ENCODE peak calls at places on chromosome 15, in four cellular contexts. H is psoas muscle, J is fibroblast of pulmonary artery, Y is OCI-LY7. K is an unnamed sample.

GRCh38 chr15:101103589-101103988 is 148.3 kb downstream of the CHSY1 start:
- DNase-seq in H (peak), Y (no peak), J (no peak), K (peak)

GRCh38 chr15:84894743-84895425 is 10.4 kb downstream of the SLC28A1 start:
- DNase-seq in H (no peak), Y (no peak), J (no peak), K (peak)

GRCh38 chr15:43941555-43941954 is 114.8 kb downstream of the WDR76 start:
- DNase-seq in H (no peak), Y (no peak), J (no peak), K (no peak)

GRCh38 chr15:62298811-62299210 is 133.7 kb upstream of the C2CD4B start:
- DNase-seq in H (no peak), J (no peak), Y (no peak), K (no peak)

GRCh38 chr15:67256051-67256450 is 1.5 kb downstream of the IQCH start:
- DNase-seq in Y (no peak), J (no peak), H (no peak), K (no peak)

GRCh38 chr15:100106732-100107131 is 235.0 kb downstream of the ADAMTS17 start:
- DNase-seq in Y (no peak), J (peak), H (no peak), K (no peak)

GRCh38 chr15:44029003-44029402 is 166.1 kb downstream of the FRMD5 start:
- DNase-seq in H (no peak), J (peak), Y (no peak), K (no peak)

GRCh38 chr15:78194568-78194925 is 39.8 kb downstream of the ACSBG1 start:
- DNase-seq in H (no peak), Y (no peak), J (no peak), K (peak)

GRCh38 chr15:62465173-62465572 is 300.1 kb upstream of the C2CD4B start:
- DNase-seq in H (no peak), Y (no peak), J (no peak), K (no peak)

GRCh38 chr15:63369296-63369695 is 12.3 kb downstream of the CA12 start:
- DNase-seq in Y (peak), H (no peak), J (no peak), K (no peak)

GRCh38 chr15:82263350-82263749 is 732 bp downstream of the SAXO2 start:
- DNase-seq in Y (no peak), H (no peak), J (no peak), K (no peak)

GRCh38 chr15:65914371-65914770 is 45.1 kb downstream of the RAB11A start:
- DNase-seq in H (no peak), J (no peak), Y (no peak), K (no peak)

GRCh38 chr15:40150163-40150925 is 10.5 kb upstream of the BUB1B start:
- DNase-seq in Y (no peak), H (peak), J (peak), K (no peak)

GRCh38 chr15:65939901-65940617 is 70.8 kb downstream of the RAB11A start:
- DNase-seq in J (peak), Y (no peak), H (no peak), K (peak)

GRCh38 chr15:63354771-63355650 is 26.6 kb downstream of the CA12 start:
- DNase-seq in J (no peak), H (no peak), Y (no peak), K (no peak)

GRCh38 chr15:40045572-40046217 is 6.7 kb upstream of the SRP14 start:
- DNase-seq in J (no peak), H (no peak), Y (no peak), K (no peak)

GRCh38 chr15:72174551-72175165 is 22.9 kb downstream of the GRAMD2A start:
- DNase-seq in Y (no peak), H (no peak), J (no peak), K (peak)

GRCh38 chr15:29114277-29115092 is 155.1 kb downstream of the NSMCE3 start:
- DNase-seq in Y (no peak), H (no peak), J (no peak), K (no peak)

GRCh38 chr15:29821416-29822099 is 710 bp downstream of the TJP1 start:
- DNase-seq in J (peak), Y (no peak), H (peak), K (peak)

GRCh38 chr15:44720460-44721185 is 9.3 kb downstream of the B2M start:
- DNase-seq in H (no peak), J (no peak), Y (no peak), K (peak)

GRCh38 chr15:50231761-50232160 is 33.8 kb downstream of the HDC start:
- DNase-seq in H (no peak), Y (no peak), J (no peak), K (no peak)

GRCh38 chr15:92495468-92495867 is 101.8 kb downstream of the ST8SIA2 start:
- DNase-seq in J (no peak), H (no peak), Y (no peak), K (no peak)

GRCh38 chr15:68426149-68426548 is 5.8 kb downstream of the ITGA11 start:
- DNase-seq in J (no peak), Y (no peak), H (no peak), K (no peak)

GRCh38 chr15:101679861-101680260 is 27.7 kb upstream of the TM2D3 start:
- DNase-seq in Y (no peak), J (no peak), H (no peak), K (no peak)

GRCh38 chr15:95150466-95150865 is 919.1 kb downstream of the MCTP2 start:
- DNase-seq in J (no peak), H (no peak), Y (no peak), K (no peak)

GRCh38 chr15:36161781-36162212 is 417.6 kb upstream of the CDIN1 start:
- DNase-seq in Y (no peak), J (peak), H (peak), K (no peak)

GRCh38 chr15:91974321-91974720 is 120.8 kb downstream of the SLCO3A1 start:
- DNase-seq in J (no peak), H (no peak), Y (no peak), K (no peak)

GRCh38 chr15:99722406-99722805 is 10.8 kb downstream of the LYSMD4 start:
- DNase-seq in H (no peak), J (no peak), Y (no peak), K (no peak)

DNA sequence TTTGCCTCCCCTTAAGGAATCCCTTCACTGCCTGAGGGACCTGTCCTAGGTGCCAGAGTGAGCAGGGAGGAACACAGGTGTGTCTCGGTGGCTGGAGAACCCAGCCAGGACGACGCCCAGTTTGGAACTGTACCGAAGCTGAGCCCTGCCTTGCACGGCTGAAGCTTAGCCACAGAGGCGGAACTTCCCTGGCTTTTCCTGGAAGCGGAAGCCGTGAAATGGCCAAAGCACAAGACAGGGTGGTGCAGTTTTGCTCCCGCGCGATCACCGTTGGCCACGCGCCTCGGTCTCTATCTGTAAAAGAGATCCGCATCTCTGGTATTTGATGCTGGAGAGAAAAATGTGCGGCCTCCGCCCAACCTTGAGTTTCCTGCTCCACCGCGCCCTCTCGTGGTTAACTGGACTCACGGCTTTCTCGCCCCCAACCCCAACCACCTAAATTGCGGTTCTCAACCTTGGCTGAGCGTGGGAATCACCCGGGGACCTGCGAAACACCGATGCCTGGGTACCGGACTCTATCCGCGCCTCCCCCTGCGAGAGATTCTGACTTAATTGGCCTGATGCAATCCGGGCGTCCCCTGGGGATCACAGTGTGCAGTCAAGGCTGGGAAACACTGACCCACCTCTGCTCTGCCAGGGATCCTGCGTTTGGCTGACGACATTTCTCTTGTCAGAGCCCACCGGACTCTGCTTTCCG is 70.7 kb upstream of the ABHD2 start:
- DNase-seq in Y (peak), J (peak), H (peak), K (peak)
- TF ChIP-seq CTCF in Y (peak), J (peak), H (peak), K (peak)

DNA sequence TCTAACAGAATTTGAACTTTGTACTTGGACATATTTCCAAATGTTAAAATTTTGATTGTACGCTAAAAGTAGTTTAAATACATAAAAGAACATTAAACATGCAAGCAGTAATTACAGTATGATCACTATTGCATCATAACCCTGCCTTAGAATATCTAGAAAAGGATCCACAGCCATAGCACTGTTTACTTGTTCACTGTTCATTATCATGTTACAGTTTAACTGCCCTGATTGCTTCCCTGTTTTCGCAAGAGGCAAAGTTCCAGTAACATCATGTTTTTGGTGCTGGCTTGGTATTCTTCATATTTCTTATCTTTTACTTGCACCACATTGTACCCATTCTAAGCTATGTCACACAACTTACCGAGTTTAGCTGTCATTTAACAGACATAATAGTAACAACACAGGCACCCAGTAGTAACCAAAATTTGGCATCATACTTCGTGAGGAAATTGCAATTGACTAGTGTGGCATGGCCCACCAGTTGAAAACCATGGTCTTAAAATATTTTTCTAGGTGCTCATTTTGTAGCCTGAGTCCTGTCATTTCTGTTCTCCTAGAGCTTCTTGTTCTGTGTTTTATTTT is 13.3 kb upstream of the TMEM87A start:
- DNase-seq in H (no peak), J (peak), Y (no peak), K (no peak)
- TF ChIP-seq CTCF in H (no peak), J (no peak), Y (no peak), K (no peak)

GRCh38 chr15:79310985-79311900 is at the start of gene TMED3:
- DNase-seq in Y (peak), H (peak), J (peak), K (peak)
- TF ChIP-seq CTCF in Y (peak), H (no peak), J (no peak), K (no peak)

GRCh38 chr15:69660658-69661405 is 208.2 kb downstream of the RPLP1 start:
- DNase-seq in Y (no peak), J (no peak), H (no peak), K (no peak)
- TF ChIP-seq CTCF in Y (no peak), J (no peak), H (no peak), K (no peak)

K was measured in osteoblast.